ENCODE peak calls at places on chromosomes 16 and 17, in eight cellular contexts. O is CD8-positive, alpha-beta T cell; W is progenitor cell of endocrine pancreas; C is CD4-positive, alpha-beta T cell; Z is neural crest cell; X is omental fat pad; M is mucosa of descending colon; G is fibroblast of the aortic adventitia. E is an unnamed sample.

GRCh38 chr17:42337442-42337841 is 49.1 kb downstream of the STAT5A start:
- DNase-seq in O (peak), W (no peak), C (peak), Z (no peak), X (no peak), M (peak), G (peak), E (no peak)

GRCh38 chr17:9755083-9755482 is 36.3 kb downstream of the DHRS7C start:
- DNase-seq in O (no peak), W (no peak), C (no peak), Z (no peak), X (no peak), M (no peak), G (no peak), E (no peak)

GRCh38 chr17:12256380-12256995 is 235.8 kb downstream of the MAP2K4 start:
- DNase-seq in O (no peak), W (no peak), C (no peak), Z (peak), X (no peak), M (peak), G (peak), E (peak)

GRCh38 chr16:12050361-12050760 is 73.8 kb downstream of the SNX29 start:
- DNase-seq in O (no peak), W (no peak), C (no peak), Z (no peak), X (no peak), M (no peak), G (no peak), E (no peak)

GRCh38 chr16:66155933-66156332 is 210.6 kb upstream of the CDH5 start:
- DNase-seq in O (no peak), W (no peak), C (no peak), Z (no peak), X (no peak), M (no peak), G (no peak), E (no peak)

GRCh38 chr17:62703269-62703775 is 75.9 kb downstream of the MRC2 start:
- DNase-seq in O (no peak), W (no peak), C (no peak), Z (no peak), X (no peak), M (no peak), G (no peak), E (no peak)

GRCh38 chr16:87626905-87627304 is 24.6 kb downstream of the JPH3 start:
- DNase-seq in O (no peak), W (no peak), C (no peak), Z (no peak), X (no peak), M (no peak), G (no peak), E (no peak)

GRCh38 chr17:16352303-16352837 is 899 bp downstream of the CENPV start:
- DNase-seq in O (peak), W (peak), C (no peak), Z (peak), X (no peak), M (peak), G (peak), E (peak)

GRCh38 chr17:21166599-21167265 is 40.0 kb downstream of the DHRS7B start:
- DNase-seq in O (no peak), W (no peak), C (no peak), Z (no peak), X (no peak), M (no peak), G (peak), E (no peak)

GRCh38 chr17:16215002-16215272 is 397 bp downstream of the NCOR1 start:
- DNase-seq in O (no peak), W (peak), C (peak), Z (no peak), X (no peak), M (peak), G (peak), E (peak)

GRCh38 chr17:38747385-38748328 is 479 bp downstream of the PCGF2 start:
- DNase-seq in O (no peak), W (peak), C (no peak), Z (peak), X (no peak), M (peak), G (no peak), E (peak)

GRCh38 chr17:7809086-7809790 is 24.8 kb upstream of the KDM6B start:
- DNase-seq in O (no peak), W (no peak), C (no peak), Z (no peak), X (no peak), M (no peak), G (no peak), E (no peak)

GRCh38 chr17:58960068-58960467 is 146.6 kb downstream of the TRIM37 start:
- DNase-seq in O (no peak), W (no peak), C (no peak), Z (no peak), X (no peak), M (peak), G (peak), E (no peak)
- TF ChIP-seq CTCF in O (no peak), W (no peak), C (no peak), Z (no peak), X (no peak), M (no peak), G (peak), E (no peak)

GRCh38 chr16:17304814-17305169 is 166.0 kb downstream of the XYLT1 start:
- DNase-seq in O (no peak), W (no peak), C (no peak), Z (no peak), X (no peak), M (peak), G (no peak), E (no peak)
- TF ChIP-seq CTCF in O (no peak), W (no peak), C (no peak), Z (no peak), X (no peak), M (no peak), G (peak), E (no peak)

DNA sequence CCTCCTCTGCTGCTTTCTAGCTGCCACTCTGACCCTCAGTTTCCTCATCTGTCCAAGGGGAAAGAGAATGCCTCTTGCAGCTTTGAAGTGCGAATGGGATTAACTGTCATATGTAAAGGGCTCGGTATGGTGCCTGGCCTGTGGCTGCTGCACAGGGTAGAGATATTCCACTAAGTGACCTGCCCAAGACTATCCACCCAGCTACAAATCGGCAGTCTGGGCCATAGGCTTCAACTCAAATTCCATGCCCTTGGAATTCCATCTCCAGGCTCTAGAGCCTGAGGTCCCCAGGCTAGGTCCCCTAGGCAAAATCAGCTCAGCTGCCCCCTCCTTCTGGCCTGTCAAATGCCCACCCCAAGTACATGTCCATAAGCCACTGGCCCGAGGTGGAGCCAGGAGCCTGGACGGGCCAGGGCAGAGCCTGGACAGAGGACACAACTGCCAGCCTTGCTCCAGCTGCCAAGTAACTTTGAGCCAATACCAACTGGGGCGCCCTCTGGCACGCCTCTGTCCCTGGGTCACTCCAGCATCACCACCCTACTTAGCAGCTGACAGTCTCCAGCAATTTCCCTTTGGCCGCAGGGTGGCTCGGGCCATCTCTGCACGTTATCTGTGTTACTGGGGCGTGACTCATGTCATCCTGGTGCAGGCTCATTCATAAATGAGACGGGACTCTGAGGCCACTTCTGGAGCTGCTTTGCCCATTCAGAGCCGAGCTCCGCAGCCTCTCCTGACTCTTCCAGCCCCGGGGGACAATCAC is 57.1 kb downstream of the SDK2 start:
- DNase-seq in O (no peak), W (no peak), C (no peak), Z (no peak), X (no peak), M (no peak), G (no peak), E (no peak)
- TF ChIP-seq CTCF in O (no peak), W (no peak), C (no peak), Z (no peak), X (no peak), M (no peak), G (no peak), E (no peak)

GRCh38 chr17:14198013-14198412 is 38.6 kb downstream of the CDRT15 start:
- DNase-seq in O (no peak), W (peak), C (no peak), Z (no peak), X (no peak), M (no peak), G (no peak), E (no peak)

GRCh38 chr17:14197582-14197981 is 39.1 kb downstream of the CDRT15 start:
- DNase-seq in O (peak), W (no peak), C (peak), Z (no peak), X (no peak), M (no peak), G (no peak), E (no peak)

GRCh38 chr17:14200354-14200753 is 36.3 kb downstream of the CDRT15 start:
- DNase-seq in O (no peak), W (no peak), C (no peak), Z (no peak), X (no peak), M (no peak), G (no peak), E (no peak)

GRCh38 chr17:14198575-14198974 is 38.1 kb downstream of the CDRT15 start:
- DNase-seq in O (no peak), W (no peak), C (no peak), Z (no peak), X (no peak), M (no peak), G (no peak), E (no peak)

GRCh38 chr17:14196337-14196997 is 40.2 kb downstream of the CDRT15 start:
- DNase-seq in O (no peak), W (no peak), C (no peak), Z (no peak), X (no peak), M (no peak), G (no peak), E (no peak)
- TF ChIP-seq CTCF in O (peak), W (peak), C (peak), Z (peak), X (no peak), M (no peak), G (no peak), E (peak)

GRCh38 chr16:82748026-82748425 is 121.3 kb downstream of the CDH13 start:
- DNase-seq in O (no peak), W (no peak), C (no peak), Z (no peak), X (no peak), M (no peak), G (peak), E (no peak)
- TF ChIP-seq CTCF in O (no peak), W (no peak), C (no peak), Z (no peak), X (no peak), M (no peak), G (peak), E (no peak)

GRCh38 chr16:16933861-16934260 is 536.9 kb downstream of the XYLT1 start:
- DNase-seq in O (no peak), W (no peak), C (no peak), Z (no peak), X (no peak), M (no peak), G (no peak), E (no peak)
- TF ChIP-seq CTCF in O (no peak), W (no peak), C (no peak), Z (no peak), X (no peak), M (no peak), G (no peak), E (no peak)

GRCh38 chr16:31301708-31302400 is 42.1 kb downstream of the ITGAM start:
- DNase-seq in O (no peak), W (no peak), C (no peak), Z (no peak), X (no peak), M (peak), G (peak), E (no peak)

GRCh38 chr16:31297496-31297895 is 37.7 kb downstream of the ITGAM start:
- DNase-seq in O (no peak), W (no peak), C (no peak), Z (no peak), X (no peak), M (no peak), G (no peak), E (no peak)

GRCh38 chr16:31295206-31295605 is 35.4 kb downstream of the ITGAM start:
- DNase-seq in O (no peak), W (no peak), C (no peak), Z (no peak), X (no peak), M (no peak), G (no peak), E (no peak)

GRCh38 chr16:31298340-31298739 is 38.6 kb downstream of the ITGAM start:
- DNase-seq in O (no peak), W (no peak), C (no peak), Z (no peak), X (no peak), M (no peak), G (no peak), E (no peak)

DNA sequence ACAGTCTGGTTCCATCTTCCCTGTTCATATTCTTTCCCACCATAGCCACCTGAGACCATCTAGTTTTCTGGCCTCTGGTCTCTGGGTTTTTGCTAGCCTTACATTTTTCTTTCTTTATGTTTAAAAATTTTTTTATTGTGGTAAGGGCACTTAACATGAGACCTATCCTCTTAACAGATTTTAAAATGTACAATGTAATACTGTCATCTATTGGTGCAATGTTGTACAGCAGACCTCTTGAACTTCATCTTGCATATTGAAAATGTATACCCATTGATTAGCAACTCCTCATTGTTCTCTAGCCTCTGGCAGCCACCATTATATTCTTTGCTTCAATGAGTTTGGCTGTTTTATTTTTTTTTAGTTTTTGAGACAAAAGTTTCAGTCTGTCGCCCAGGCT is 39.2 kb downstream of the ITGAM start:
- DNase-seq in O (no peak), W (no peak), C (no peak), Z (no peak), X (no peak), M (no peak), G (peak), E (no peak)
- TF ChIP-seq CTCF in O (no peak), W (peak), C (peak), Z (no peak), X (no peak), M (no peak), G (peak), E (no peak)